ENCODE peak calls at places on chromosomes 5 and 9, in seven cellular contexts. One of them, this sample, is unnamed.

GRCh38 chr5:129447968-129448367 is 12.1 kb upstream of the ADAMTS19 start:
- DNase-seq in sigmoid colon: no peak
- DNase-seq in pancreas: no peak
- DNase-seq in WERI-Rb-1: no peak
- DNase-seq in HCT116: no peak
- DNase-seq in uterus: no peak
- DNase-seq in CD8-positive, alpha-beta T cell: no peak
- DNase-seq in this sample: no peak

GRCh38 chr5:139867581-139867980 is 72.0 kb downstream of the PSD2 start:
- DNase-seq in uterus: no peak
- DNase-seq in HCT116: no peak
- DNase-seq in sigmoid colon: no peak
- DNase-seq in pancreas: no peak
- DNase-seq in CD8-positive, alpha-beta T cell: no peak
- DNase-seq in WERI-Rb-1: no peak
- DNase-seq in this sample: no peak

GRCh38 chr9:63859475-63860215 is 1425.4 kb downstream of the FOXD4L5 start:
- DNase-seq in sigmoid colon: no peak
- DNase-seq in pancreas: peak; percentile 53
- DNase-seq in uterus: peak; percentile 20
- DNase-seq in CD8-positive, alpha-beta T cell: no peak
- DNase-seq in HCT116: peak; percentile 45
- DNase-seq in WERI-Rb-1: peak; percentile 54
- DNase-seq in this sample: peak; percentile 57

GRCh38 chr5:157113007-157113406 is 4.2 kb upstream of the HAVCR2 start:
- DNase-seq in pancreas: no peak
- DNase-seq in CD8-positive, alpha-beta T cell: no peak
- DNase-seq in HCT116: no peak
- DNase-seq in sigmoid colon: no peak
- DNase-seq in uterus: no peak
- DNase-seq in WERI-Rb-1: no peak
- DNase-seq in this sample: no peak

GRCh38 chr9:85715587-85715986 is 26.2 kb downstream of the AGTPBP1 start:
- DNase-seq in HCT116: no peak
- DNase-seq in uterus: no peak
- DNase-seq in pancreas: no peak
- DNase-seq in sigmoid colon: no peak
- DNase-seq in WERI-Rb-1: no peak
- DNase-seq in CD8-positive, alpha-beta T cell: no peak
- DNase-seq in this sample: no peak

GRCh38 chr5:128637031-128637430 is 99.0 kb upstream of the FBN2 start:
- DNase-seq in CD8-positive, alpha-beta T cell: no peak
- DNase-seq in uterus: no peak
- DNase-seq in pancreas: no peak
- DNase-seq in HCT116: no peak
- DNase-seq in WERI-Rb-1: no peak
- DNase-seq in sigmoid colon: no peak
- DNase-seq in this sample: no peak

GRCh38 chr5:172834570-172835245 is 657 bp downstream of the ERGIC1 start:
- DNase-seq in pancreas: no peak
- DNase-seq in CD8-positive, alpha-beta T cell: no peak
- DNase-seq in WERI-Rb-1: no peak
- DNase-seq in HCT116: no peak
- DNase-seq in uterus: no peak
- DNase-seq in sigmoid colon: peak; percentile 77
- DNase-seq in this sample: no peak

GRCh38 chr5:92613546-92613945 is 967.5 kb downstream of the NR2F1-AS1 start:
- DNase-seq in pancreas: no peak
- DNase-seq in uterus: no peak
- DNase-seq in CD8-positive, alpha-beta T cell: no peak
- DNase-seq in HCT116: peak; percentile 1
- DNase-seq in WERI-Rb-1: no peak
- DNase-seq in sigmoid colon: no peak
- DNase-seq in this sample: no peak

GRCh38 chr5:143679777-143680176 is 132.2 kb upstream of the HMHB1 start:
- DNase-seq in sigmoid colon: no peak
- DNase-seq in uterus: no peak
- DNase-seq in pancreas: no peak
- DNase-seq in CD8-positive, alpha-beta T cell: no peak
- DNase-seq in HCT116: no peak
- DNase-seq in WERI-Rb-1: no peak
- DNase-seq in this sample: no peak

GRCh38 chr9:4327504-4328191 is 27.8 kb upstream of the GLIS3 start:
- DNase-seq in CD8-positive, alpha-beta T cell: no peak
- DNase-seq in pancreas: no peak
- DNase-seq in uterus: no peak
- DNase-seq in HCT116: no peak
- DNase-seq in sigmoid colon: no peak
- DNase-seq in WERI-Rb-1: no peak
- DNase-seq in this sample: no peak

GRCh38 chr5:107578051-107578635 is 92.6 kb downstream of the EFNA5 start:
- DNase-seq in HCT116: no peak
- DNase-seq in WERI-Rb-1: no peak
- DNase-seq in sigmoid colon: no peak
- DNase-seq in pancreas: no peak
- DNase-seq in uterus: no peak
- DNase-seq in CD8-positive, alpha-beta T cell: no peak
- DNase-seq in this sample: no peak

GRCh38 chr5:66814146-66814991 is 218.2 kb downstream of the MAST4 start:
- DNase-seq in pancreas: no peak
- DNase-seq in WERI-Rb-1: peak; percentile 51
- DNase-seq in CD8-positive, alpha-beta T cell: no peak
- DNase-seq in uterus: no peak
- DNase-seq in sigmoid colon: no peak
- DNase-seq in HCT116: peak; percentile 28
- DNase-seq in this sample: no peak

GRCh38 chr9:2787065-2787464 is 56.8 kb downstream of the PUM3 start:
- DNase-seq in uterus: no peak
- DNase-seq in CD8-positive, alpha-beta T cell: no peak
- DNase-seq in WERI-Rb-1: no peak
- DNase-seq in sigmoid colon: no peak
- DNase-seq in HCT116: no peak
- DNase-seq in pancreas: no peak
- DNase-seq in this sample: no peak

GRCh38 chr5:15064396-15064795 is 192.8 kb upstream of the ANKH start:
- DNase-seq in CD8-positive, alpha-beta T cell: no peak
- DNase-seq in WERI-Rb-1: no peak
- DNase-seq in sigmoid colon: no peak
- DNase-seq in HCT116: no peak
- DNase-seq in uterus: no peak
- DNase-seq in pancreas: no peak
- DNase-seq in this sample: no peak

GRCh38 chr9:127013597-127013996 is 99.0 kb downstream of the RALGPS1 start:
- DNase-seq in WERI-Rb-1: no peak
- DNase-seq in pancreas: no peak
- DNase-seq in HCT116: no peak
- DNase-seq in CD8-positive, alpha-beta T cell: no peak
- DNase-seq in sigmoid colon: no peak
- DNase-seq in uterus: no peak
- DNase-seq in this sample: no peak

GRCh38 chr5:104344809-104345512 is 782.4 kb upstream of the NUDT12 start:
- DNase-seq in uterus: no peak
- DNase-seq in sigmoid colon: no peak
- DNase-seq in CD8-positive, alpha-beta T cell: no peak
- DNase-seq in pancreas: no peak
- DNase-seq in HCT116: peak; percentile 13
- DNase-seq in WERI-Rb-1: peak; percentile 9
- DNase-seq in this sample: no peak

GRCh38 chr9:37471942-37472679 is 6.9 kb upstream of the ZBTB5 start:
- DNase-seq in uterus: no peak
- DNase-seq in sigmoid colon: no peak
- DNase-seq in CD8-positive, alpha-beta T cell: no peak
- DNase-seq in pancreas: no peak
- DNase-seq in WERI-Rb-1: no peak
- DNase-seq in HCT116: peak; percentile 95
- DNase-seq in this sample: no peak

GRCh38 chr5:96226941-96227552 is 206.0 kb downstream of the PCSK1 start:
- DNase-seq in CD8-positive, alpha-beta T cell: no peak
- DNase-seq in sigmoid colon: peak; percentile 70
- DNase-seq in pancreas: no peak
- DNase-seq in WERI-Rb-1: no peak
- DNase-seq in HCT116: no peak
- DNase-seq in uterus: peak; percentile 23
- DNase-seq in this sample: no peak

GRCh38 chr9:112348257-112348992 is 15.0 kb upstream of the PTBP3 start:
- DNase-seq in WERI-Rb-1: peak; percentile 96
- DNase-seq in sigmoid colon: peak; percentile 88
- DNase-seq in HCT116: no peak
- DNase-seq in uterus: peak; percentile 80
- DNase-seq in CD8-positive, alpha-beta T cell: peak; percentile 67
- DNase-seq in pancreas: peak; percentile 97
- DNase-seq in this sample: peak; percentile 89

GRCh38 chr9:131382850-131383729 is 10.8 kb upstream of the PRRC2B start:
- DNase-seq in CD8-positive, alpha-beta T cell: no peak
- DNase-seq in pancreas: no peak
- DNase-seq in sigmoid colon: peak; percentile 87
- DNase-seq in WERI-Rb-1: peak; percentile 85
- DNase-seq in HCT116: no peak
- DNase-seq in uterus: peak; percentile 53
- DNase-seq in this sample: no peak

GRCh38 chr5:97006454-97006853 is 70.6 kb downstream of the LNPEP start:
- DNase-seq in pancreas: no peak
- DNase-seq in WERI-Rb-1: no peak
- DNase-seq in HCT116: no peak
- DNase-seq in uterus: no peak
- DNase-seq in CD8-positive, alpha-beta T cell: no peak
- DNase-seq in sigmoid colon: no peak
- DNase-seq in this sample: no peak

GRCh38 chr5:78757269-78758053 is 108.9 kb upstream of the LHFPL2 start:
- DNase-seq in uterus: no peak
- DNase-seq in pancreas: no peak
- DNase-seq in CD8-positive, alpha-beta T cell: no peak
- DNase-seq in sigmoid colon: no peak
- DNase-seq in HCT116: no peak
- DNase-seq in WERI-Rb-1: no peak
- DNase-seq in this sample: no peak

GRCh38 chr5:138573949-138574670 is 1.1 kb downstream of the HSPA9 start:
- DNase-seq in sigmoid colon: no peak
- DNase-seq in WERI-Rb-1: no peak
- DNase-seq in HCT116: no peak
- DNase-seq in CD8-positive, alpha-beta T cell: no peak
- DNase-seq in pancreas: no peak
- DNase-seq in uterus: no peak
- DNase-seq in this sample: no peak

GRCh38 chr9:114382951-114383865 is 4.6 kb downstream of the AKNA start:
- DNase-seq in CD8-positive, alpha-beta T cell: no peak
- DNase-seq in pancreas: no peak
- DNase-seq in sigmoid colon: peak; percentile 83
- DNase-seq in WERI-Rb-1: peak; percentile 44
- DNase-seq in uterus: peak; percentile 60
- DNase-seq in HCT116: no peak
- DNase-seq in this sample: no peak

GRCh38 chr9:113857875-113858274 is 18.2 kb upstream of the ZNF618 start:
- DNase-seq in sigmoid colon: no peak
- DNase-seq in pancreas: no peak
- DNase-seq in WERI-Rb-1: no peak
- DNase-seq in uterus: no peak
- DNase-seq in HCT116: no peak
- DNase-seq in CD8-positive, alpha-beta T cell: no peak
- DNase-seq in this sample: peak; percentile 54

GRCh38 chr5:15560421-15560820 is 60.4 kb downstream of the FBXL7 start:
- DNase-seq in WERI-Rb-1: no peak
- DNase-seq in sigmoid colon: no peak
- DNase-seq in pancreas: no peak
- DNase-seq in CD8-positive, alpha-beta T cell: no peak
- DNase-seq in uterus: no peak
- DNase-seq in HCT116: no peak
- DNase-seq in this sample: no peak

GRCh38 chr9:87722393-87722792 is 3.5 kb upstream of the CTSL start:
- DNase-seq in pancreas: no peak
- DNase-seq in HCT116: no peak
- DNase-seq in WERI-Rb-1: no peak
- DNase-seq in CD8-positive, alpha-beta T cell: no peak
- DNase-seq in uterus: no peak
- DNase-seq in sigmoid colon: no peak
- DNase-seq in this sample: no peak

GRCh38 chr5:179415291-179416060 is 70.2 kb upstream of the ADAMTS2 start:
- DNase-seq in pancreas: no peak
- DNase-seq in HCT116: no peak
- DNase-seq in sigmoid colon: no peak
- DNase-seq in CD8-positive, alpha-beta T cell: no peak
- DNase-seq in uterus: no peak
- DNase-seq in WERI-Rb-1: no peak
- DNase-seq in this sample: no peak

GRCh38 chr9:125771037-125771436 is 23.9 kb downstream of the PBX3 start:
- DNase-seq in HCT116: no peak
- DNase-seq in WERI-Rb-1: no peak
- DNase-seq in uterus: no peak
- DNase-seq in CD8-positive, alpha-beta T cell: no peak
- DNase-seq in pancreas: no peak
- DNase-seq in sigmoid colon: no peak
- DNase-seq in this sample: no peak
- H3K27ac ChIP-seq in HCT116: no peak overlapping the region
- H3K27ac ChIP-seq in WERI-Rb-1: no peak overlapping the region
- H3K27ac ChIP-seq in uterus: no peak overlapping the region
- H3K27ac ChIP-seq in CD8-positive, alpha-beta T cell: no peak overlapping the region
- H3K27ac ChIP-seq in pancreas: no peak overlapping the region
- H3K27ac ChIP-seq in sigmoid colon: no peak overlapping the region
- H3K27ac ChIP-seq in this sample: no peak overlapping the region

GRCh38 chr5:150624334-150625163 is 15.9 kb upstream of the SYNPO start:
- DNase-seq in sigmoid colon: no peak
- DNase-seq in pancreas: no peak
- DNase-seq in HCT116: no peak
- DNase-seq in CD8-positive, alpha-beta T cell: peak; percentile 5
- DNase-seq in uterus: no peak
- DNase-seq in WERI-Rb-1: no peak
- DNase-seq in this sample: no peak
- TF ChIP-seq CTCF in sigmoid colon: no peak
- TF ChIP-seq CTCF in pancreas: no peak
- TF ChIP-seq CTCF in HCT116: no peak
- TF ChIP-seq CTCF in CD8-positive, alpha-beta T cell: no peak
- TF ChIP-seq CTCF in uterus: no peak
- TF ChIP-seq CTCF in WERI-Rb-1: no peak
- TF ChIP-seq CTCF in this sample: no peak

GRCh38 chr9:5651246-5651645 is 22.3 kb downstream of the RIC1 start:
- DNase-seq in sigmoid colon: no peak
- DNase-seq in HCT116: no peak
- DNase-seq in CD8-positive, alpha-beta T cell: no peak
- DNase-seq in uterus: no peak
- DNase-seq in pancreas: no peak
- DNase-seq in WERI-Rb-1: no peak
- DNase-seq in this sample: no peak
- H3K9me3 ChIP-seq in sigmoid colon: peaks cover 14% of the 10 kb centered on the region
- H3K9me3 ChIP-seq in HCT116: peaks cover 3% of the 10 kb centered on the region
- H3K9me3 ChIP-seq in CD8-positive, alpha-beta T cell: peaks cover 9% of the 10 kb centered on the region
- H3K9me3 ChIP-seq in uterus: no peaks in the 10 kb centered on the region
- H3K9me3 ChIP-seq in pancreas: no peaks in the 10 kb centered on the region
- H3K9me3 ChIP-seq in WERI-Rb-1: peaks cover 3% of the 10 kb centered on the region
- H3K9me3 ChIP-seq in this sample: peaks cover 34% of the 10 kb centered on the region

DNA sequence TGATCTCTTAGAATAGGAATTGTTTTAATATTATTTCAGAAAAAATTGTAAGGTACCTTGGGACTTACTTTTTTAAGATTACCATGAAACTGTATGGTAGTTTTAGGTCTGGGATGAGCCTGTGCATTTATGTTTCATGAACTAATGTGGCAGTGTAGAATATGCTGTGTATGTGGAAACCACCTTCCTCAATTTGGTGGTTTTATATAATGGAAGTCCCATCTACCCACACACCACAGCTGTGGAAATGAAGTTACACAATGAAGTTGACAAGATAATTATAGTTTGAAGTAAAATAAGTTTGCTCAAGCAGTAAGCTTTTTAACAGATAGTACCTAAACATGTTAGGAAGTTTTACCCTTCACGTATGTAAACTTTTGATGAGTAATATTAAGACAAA is 24.4 kb downstream of the WDR36 start:
- DNase-seq in WERI-Rb-1: no peak
- DNase-seq in uterus: no peak
- DNase-seq in pancreas: no peak
- DNase-seq in sigmoid colon: no peak
- DNase-seq in HCT116: no peak
- DNase-seq in CD8-positive, alpha-beta T cell: no peak
- DNase-seq in this sample: no peak
- H3K27ac ChIP-seq in WERI-Rb-1: no peak overlapping the region
- H3K27ac ChIP-seq in uterus: no peak overlapping the region
- H3K27ac ChIP-seq in pancreas: no peak overlapping the region
- H3K27ac ChIP-seq in sigmoid colon: no peak overlapping the region
- H3K27ac ChIP-seq in HCT116: no peak overlapping the region
- H3K27ac ChIP-seq in CD8-positive, alpha-beta T cell: no peak overlapping the region
- H3K27ac ChIP-seq in this sample: no peak overlapping the region

This sample was measured in lower lobe of right lung.